ENCODE peak calls at places on chromosomes 13 and 19, in five cellular contexts. G, V, F, O and P are unnamed samples.
A peak's percentile ranks its signal among the peaks of the same experiment; 100 is the strongest.

GRCh38 chr13:106796280-106797047 is 228.5 kb upstream of the ARGLU1 start:
- DNase-seq in G (no peak), V (no peak), F (no peak), O (no peak), P (no peak)

GRCh38 chr19:23802290-23802689 is 43.6 kb upstream of the ZNF681 start:
- DNase-seq in G (no peak), V (no peak), F (no peak), O (no peak), P (no peak)

GRCh38 chr13:73879346-73880020 is 254.7 kb downstream of the KLF12 start:
- DNase-seq in G (no peak), V (no peak), F (no peak), O (no peak), P (no peak)

GRCh38 chr13:44211286-44211685 is 162.3 kb upstream of the SERP2 start:
- DNase-seq in G (peak; percentile 67), V (no peak), F (no peak), O (no peak), P (peak; percentile 10)

GRCh38 chr13:49587311-49587847 is 2.0 kb upstream of the RCBTB1 start:
- DNase-seq in G (no peak), V (no peak), F (no peak), O (no peak), P (no peak)

GRCh38 chr19:45498411-45499195 is at the start of gene PPM1N:
- DNase-seq in G (no peak), V (no peak), F (peak; percentile 59), O (peak; percentile 66), P (no peak)

GRCh38 chr13:111661776-111662175 is 341.3 kb downstream of the TEX29 start:
- DNase-seq in G (no peak), V (no peak), F (no peak), O (no peak), P (no peak)

GRCh38 chr13:24606486-24607170 is 73.6 kb upstream of the ATP12A start:
- DNase-seq in G (no peak), V (no peak), F (no peak), O (no peak), P (no peak)

GRCh38 chr19:16041571-16042386 is 34.5 kb upstream of the TPM4 start:
- DNase-seq in G (peak; percentile 70), V (peak; percentile 84), F (peak; percentile 77), O (peak; percentile 85), P (peak; percentile 77)

GRCh38 chr13:82147526-82147925 is 1734.7 kb downstream of the SLITRK1 start:
- DNase-seq in G (no peak), V (no peak), F (no peak), O (no peak), P (no peak)

GRCh38 chr13:105370011-105370645 is 1165.3 kb downstream of the EFNB2 start:
- DNase-seq in G (no peak), V (no peak), F (no peak), O (no peak), P (no peak)

GRCh38 chr19:23415034-23415433 is 19.8 kb upstream of the ZNF91 start:
- DNase-seq in G (no peak), V (no peak), F (no peak), O (no peak), P (no peak)

GRCh38 chr19:20078696-20079095 is 896 bp downstream of the ZNF90 start:
- DNase-seq in G (no peak), V (peak; percentile 39), F (no peak), O (no peak), P (no peak)

GRCh38 chr13:99353836-99354235 is 46.6 kb upstream of the GPR183 start:
- DNase-seq in G (no peak), V (no peak), F (no peak), O (no peak), P (no peak)

GRCh38 chr13:49954674-49955455 is 18.7 kb upstream of the SPRYD7 start:
- DNase-seq in G (no peak), V (no peak), F (no peak), O (no peak), P (no peak)

GRCh38 chr19:33818426-33818825 is 21.8 kb downstream of the KCTD15 start:
- DNase-seq in G (no peak), V (no peak), F (no peak), O (peak; percentile 35), P (no peak)

GRCh38 chr13:103299079-103299478 is 232.9 kb upstream of the SLC10A2 start:
- DNase-seq in G (no peak), V (no peak), F (no peak), O (no peak), P (no peak)

GRCh38 chr19:2983351-2984195 is 6.2 kb downstream of the TLE6 start:
- DNase-seq in G (peak; percentile 33), V (peak; percentile 81), F (no peak), O (peak; percentile 84), P (peak; percentile 11)

GRCh38 chr13:62879071-62879470 is 1463.4 kb upstream of the PCDH20 start:
- DNase-seq in G (no peak), V (no peak), F (no peak), O (no peak), P (no peak)

GRCh38 chr13:33871207-33872004 is 53.5 kb downstream of the RFC3 start:
- DNase-seq in G (no peak), V (no peak), F (no peak), O (no peak), P (no peak)

GRCh38 chr19:47418595-47419036 is 711 bp downstream of the MEIS3 start:
- DNase-seq in G (no peak), V (no peak), F (no peak), O (no peak), P (no peak)

GRCh38 chr13:28819748-28820098 is 416 bp upstream of the MTUS2 start:
- DNase-seq in G (no peak), V (no peak), F (peak; percentile 61), O (no peak), P (no peak)

GRCh38 chr13:94327318-94327717 is 152.2 kb downstream of the DCT start:
- DNase-seq in G (no peak), V (no peak), F (no peak), O (no peak), P (no peak)

GRCh38 chr19:19463348-19464117 is 51.8 kb downstream of the TSSK6 start:
- DNase-seq in G (no peak), V (peak; percentile 51), F (no peak), O (peak; percentile 76), P (no peak)

GRCh38 chr13:103403148-103403740 is 337.0 kb upstream of the SLC10A2 start:
- DNase-seq in G (no peak), V (no peak), F (no peak), O (no peak), P (no peak)

GRCh38 chr19:28615966-28616365 is 597.0 kb downstream of the UQCRFS1 start:
- DNase-seq in G (no peak), V (no peak), F (peak; percentile 70), O (no peak), P (no peak)

GRCh38 chr13:94114166-94114565 is 365.3 kb downstream of the DCT start:
- DNase-seq in G (no peak), V (no peak), F (no peak), O (no peak), P (no peak)

GRCh38 chr13:26872444-26873173 is 112.0 kb upstream of the GPR12 start:
- DNase-seq in G (peak; percentile 81), V (no peak), F (peak; percentile 61), O (no peak), P (peak; percentile 66)

GRCh38 chr19:16013181-16013850 is 63.0 kb upstream of the TPM4 start:
- DNase-seq in G (no peak), V (no peak), F (no peak), O (no peak), P (no peak)

GRCh38 chr13:32537580-32538233 is 888 bp downstream of the N4BP2L2 start:
- DNase-seq in G (no peak), V (peak; percentile 27), F (peak; percentile 51), O (peak; percentile 60), P (no peak)

GRCh38 chr19:10751109-10751972 is 33.5 kb downstream of the DNM2 start:
- DNase-seq in G (no peak), V (no peak), F (no peak), O (no peak), P (peak; percentile 23)

GRCh38 chr19:10752237-10752912 is 34.5 kb downstream of the DNM2 start:
- DNase-seq in G (peak; percentile 94), V (no peak), F (no peak), O (no peak), P (peak; percentile 73)

GRCh38 chr19:10756371-10756770 is 38.5 kb downstream of the DNM2 start:
- DNase-seq in G (no peak), V (no peak), F (no peak), O (no peak), P (no peak)

GRCh38 chr19:10752913-10753285 is 35.0 kb downstream of the DNM2 start:
- DNase-seq in G (no peak), V (no peak), F (no peak), O (no peak), P (no peak)

DNA sequence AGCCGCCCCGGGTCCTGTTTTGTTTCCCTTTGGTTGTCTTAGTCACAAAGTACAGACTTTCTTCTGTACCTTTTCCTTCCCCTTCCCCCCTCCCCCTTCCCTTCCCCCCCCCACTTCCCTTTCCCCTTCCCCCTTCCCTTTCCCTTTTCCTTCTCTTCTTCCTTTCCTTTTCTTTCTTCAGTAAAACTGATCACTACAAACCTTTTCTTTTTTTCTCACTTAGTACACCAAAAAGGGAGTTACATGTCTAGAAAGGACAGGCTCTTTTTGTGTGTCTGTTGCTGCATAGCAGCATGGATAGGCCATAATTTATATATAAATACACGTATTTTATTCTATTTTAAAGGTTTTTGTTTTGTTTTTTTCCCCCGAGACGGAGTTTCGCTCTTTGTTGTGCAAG is 35.4 kb downstream of the DNM2 start:
- DNase-seq in G (no peak), V (no peak), F (no peak), O (no peak), P (no peak)
- H3K27ac ChIP-seq in G (peak overlapping the region; percentile 95), V (no peak overlapping the region), F (peak overlapping the region; percentile 42), O (no peak overlapping the region), P (peak overlapping the region; percentile 100)

GRCh38 chr19:1424182-1424955 is 13.8 kb upstream of the RPS15 start:
- DNase-seq in G (no peak), V (no peak), F (no peak), O (no peak), P (no peak)
- H3K27ac ChIP-seq in G (no peak overlapping the region), V (no peak overlapping the region), F (no peak overlapping the region), O (no peak overlapping the region), P (no peak overlapping the region)

DNA sequence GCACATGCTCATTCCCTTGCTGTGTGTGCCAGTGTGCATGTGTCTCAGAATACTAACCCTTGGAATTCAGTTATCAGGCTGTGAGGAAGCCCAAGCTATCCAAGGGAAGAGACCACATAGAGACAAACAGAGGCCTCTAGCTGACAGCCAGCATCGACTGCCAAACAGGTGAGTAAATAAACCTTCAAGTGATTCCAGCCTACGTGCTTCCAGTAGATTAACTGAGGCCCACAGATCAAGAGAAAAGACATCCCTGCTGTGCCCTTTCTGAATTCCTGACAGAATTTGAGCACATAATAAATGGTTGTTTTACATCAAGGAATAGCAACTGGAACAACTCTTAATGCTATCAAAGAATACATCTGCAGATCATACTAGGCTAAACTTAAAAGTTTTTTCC is 17.5 kb downstream of the ZC3H13 start:
- DNase-seq in G (no peak), V (no peak), F (no peak), O (no peak), P (no peak)
- H3K27ac ChIP-seq in G (no peak overlapping the region), V (no peak overlapping the region), F (no peak overlapping the region), O (no peak overlapping the region), P (no peak overlapping the region)

GRCh38 chr13:114134944-114135610 is 2.7 kb upstream of the RASA3 start:
- DNase-seq in G (no peak), V (no peak), F (no peak), O (peak; percentile 13), P (peak; percentile 50)
- H3K27ac ChIP-seq in G (peak overlapping the region; percentile 60), V (no peak overlapping the region), F (no peak overlapping the region), O (no peak overlapping the region), P (peak overlapping the region; percentile 29)